ENCODE peak calls at places on chromosome 20, in six cellular contexts. H, Y, O, E, I and T are unnamed samples.

GRCh38 chr20:58209652-58210397 is 18.6 kb downstream of the ANKRD60 start:
- DNase-seq in H (peak; percentile 86), Y (peak; percentile 85), O (peak; percentile 66), E (peak; percentile 82), I (peak; percentile 84), T (peak; percentile 92)

GRCh38 chr20:49230575-49231211 is 11.5 kb downstream of the DDX27 start:
- DNase-seq in H (no peak), Y (no peak), O (no peak), E (peak; percentile 36), I (no peak), T (peak; percentile 70)

GRCh38 chr20:48823960-48824497 is 3.8 kb downstream of the PREX1 start:
- DNase-seq in H (no peak), Y (no peak), O (peak; percentile 83), E (no peak), I (peak; percentile 69), T (no peak)

GRCh38 chr20:63850689-63851547 is 10.4 kb upstream of the ABHD16B start:
- DNase-seq in H (no peak), Y (no peak), O (no peak), E (no peak), I (peak; percentile 76), T (no peak)

GRCh38 chr20:51687071-51687470 is 81.1 kb downstream of the ATP9A start:
- DNase-seq in H (no peak), Y (peak; percentile 85), O (peak; percentile 42), E (no peak), I (no peak), T (no peak)

GRCh38 chr20:54200487-54201267 is 7.2 kb upstream of the PFDN4 start:
- DNase-seq in H (no peak), Y (peak; percentile 24), O (no peak), E (no peak), I (no peak), T (no peak)

GRCh38 chr20:32958574-32958973 is 45.7 kb downstream of the SUN5 start:
- DNase-seq in H (no peak), Y (no peak), O (no peak), E (no peak), I (no peak), T (no peak)

GRCh38 chr20:23783447-23783846 is 32.7 kb upstream of the CST1 start:
- DNase-seq in H (no peak), Y (no peak), O (no peak), E (no peak), I (no peak), T (no peak)

GRCh38 chr20:49385471-49385870 is 97.0 kb downstream of the KCNB1 start:
- DNase-seq in H (no peak), Y (peak; percentile 11), O (peak; percentile 45), E (no peak), I (no peak), T (no peak)

GRCh38 chr20:17568972-17569471 is 853 bp upstream of the DSTN start:
- DNase-seq in H (peak; percentile 99), Y (peak; percentile 94), O (peak; percentile 97), E (peak; percentile 87), I (peak; percentile 10), T (peak; percentile 90)

GRCh38 chr20:11786108-11786507 is 131.6 kb upstream of the BTBD3 start:
- DNase-seq in H (no peak), Y (no peak), O (no peak), E (no peak), I (no peak), T (no peak)

GRCh38 chr20:15842872-15843271 is 730.4 kb downstream of the KIF16B start:
- DNase-seq in H (no peak), Y (no peak), O (no peak), E (no peak), I (no peak), T (no peak)

GRCh38 chr20:1324598-1325172 is 4.3 kb downstream of the SDCBP2 start:
- DNase-seq in H (peak; percentile 73), Y (no peak), O (peak; percentile 91), E (no peak), I (no peak), T (no peak)

DNA sequence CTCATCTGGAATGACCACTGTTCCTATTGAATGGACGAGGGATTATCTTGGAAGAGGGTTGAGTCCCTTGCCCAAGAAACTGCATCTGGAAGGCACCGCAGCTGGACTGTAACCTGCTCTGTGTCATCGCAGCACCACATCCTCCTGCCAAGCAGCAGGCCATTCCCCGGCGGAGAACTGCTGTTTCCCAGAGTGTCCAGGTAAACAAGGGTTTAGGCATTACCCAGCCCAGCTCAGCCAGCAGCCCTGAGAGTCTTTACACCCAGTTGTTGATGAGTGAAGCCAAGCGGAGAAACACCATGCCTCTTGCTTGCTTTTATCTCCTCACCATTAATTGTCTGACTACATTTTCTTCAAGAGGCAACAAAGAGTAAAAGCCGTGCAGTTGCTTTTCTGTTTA is 104.1 kb downstream of the CDH4 start:
- DNase-seq in H (no peak), Y (no peak), O (no peak), E (no peak), I (no peak), T (no peak)
- TF ChIP-seq CTCF in H (no peak), Y (no peak), O (no peak), E (no peak), I (no peak), T (no peak)

DNA sequence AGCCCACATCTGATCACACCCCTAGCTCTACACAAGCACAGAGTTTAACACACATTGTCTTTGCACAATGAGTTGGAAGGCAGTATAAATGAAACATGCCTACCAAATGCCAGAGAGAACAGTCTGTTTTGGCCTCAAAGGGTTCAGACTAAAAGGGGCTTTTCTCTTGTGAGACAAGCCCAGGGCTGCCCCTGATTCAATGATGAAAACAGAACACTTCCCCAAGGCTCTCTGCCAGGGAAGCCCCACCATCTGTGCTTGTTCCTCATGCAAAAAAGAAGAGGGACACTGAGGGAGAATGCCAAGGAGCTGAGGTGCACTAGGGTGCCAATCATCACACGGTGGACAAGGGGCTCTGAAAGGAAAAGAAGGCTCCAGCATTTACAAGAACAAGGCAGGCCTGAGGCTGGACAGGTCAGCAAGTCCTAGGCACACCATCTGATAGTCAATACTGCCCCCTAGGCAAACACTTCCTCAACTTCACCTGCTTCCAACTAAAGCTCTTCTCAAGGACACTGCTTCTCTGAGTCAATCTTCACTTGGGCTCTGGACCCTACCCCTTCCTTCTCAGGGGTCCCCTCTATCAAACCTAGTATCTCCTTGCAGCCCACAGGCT is 37.5 kb upstream of the SLC4A11 start:
- DNase-seq in H (no peak), Y (peak; percentile 36), O (peak; percentile 39), E (no peak), I (no peak), T (no peak)
- TF ChIP-seq CTCF in H (no peak), Y (peak; percentile 65), O (peak; percentile 31), E (peak; percentile 29), I (peak; percentile 46), T (no peak)

GRCh38 chr20:47464380-47465101 is 37.1 kb upstream of the NCOA3 start:
- DNase-seq in H (peak; percentile 90), Y (peak; percentile 79), O (peak; percentile 99), E (peak; percentile 61), I (no peak), T (no peak)
- TF ChIP-seq CTCF in H (peak; percentile 24), Y (peak; percentile 78), O (peak; percentile 60), E (peak; percentile 62), I (no peak), T (peak; percentile 53)

DNA sequence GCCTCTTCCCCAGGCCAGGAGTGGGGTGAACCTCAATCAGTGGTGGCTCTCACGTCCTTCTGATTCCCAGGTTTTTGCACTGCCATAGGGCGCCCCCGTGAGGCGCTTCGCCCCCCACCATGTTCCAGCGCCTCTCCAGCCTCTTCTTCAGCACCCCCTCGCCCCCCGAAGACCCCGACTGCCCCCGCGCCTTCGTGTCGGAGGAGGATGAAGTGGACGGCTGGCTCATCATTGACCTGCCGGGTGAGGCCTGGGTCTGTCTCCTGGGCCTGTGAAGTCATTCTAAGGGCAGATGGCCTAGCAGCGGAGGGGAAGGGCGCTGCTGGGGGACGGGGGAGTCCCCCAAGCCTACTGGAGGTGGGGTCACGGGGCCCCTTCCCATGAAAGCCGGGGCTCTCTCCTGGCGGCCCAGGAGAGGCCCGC is 4.5 kb downstream of the TP53INP2 start:
- DNase-seq in H (no peak), Y (peak; percentile 55), O (peak; percentile 45), E (peak; percentile 53), I (no peak), T (peak; percentile 70)
- TF ChIP-seq CTCF in H (peak; percentile 31), Y (peak; percentile 68), O (peak; percentile 60), E (peak; percentile 63), I (peak; percentile 77), T (peak; percentile 59)

GRCh38 chr20:62408055-62408454 is 970 bp upstream of the CABLES2 start:
- DNase-seq in H (no peak), Y (no peak), O (no peak), E (no peak), I (no peak), T (no peak)

GRCh38 chr20:62408640-62409039 is 1.6 kb upstream of the CABLES2 start:
- DNase-seq in H (no peak), Y (no peak), O (no peak), E (no peak), I (no peak), T (no peak)

GRCh38 chr20:62406635-62407176 is 379 bp downstream of the CABLES2 start:
- DNase-seq in H (no peak), Y (no peak), O (no peak), E (no peak), I (no peak), T (no peak)

GRCh38 chr20:62405981-62406513 is 1.0 kb downstream of the CABLES2 start:
- DNase-seq in H (no peak), Y (no peak), O (no peak), E (no peak), I (no peak), T (no peak)

GRCh38 chr20:62407221-62407992 is at the start of gene CABLES2:
- DNase-seq in H (peak; percentile 94), Y (peak; percentile 96), O (peak; percentile 90), E (peak; percentile 94), I (peak; percentile 94), T (peak; percentile 96)
- TF ChIP-seq CTCF in H (no peak), Y (peak; percentile 35), O (no peak), E (peak; percentile 40), I (peak; percentile 25), T (peak; percentile 41)